ENCODE peak calls at places on chromosomes 6 and 20, in eight cellular contexts. One of them, this sample, is unnamed.

GRCh38 chr20:5484346-5484745 is 167.6 kb upstream of the PROKR2 start:
- DNase-seq in cardiac fibroblast: no peak
- DNase-seq in natural killer cell: no peak
- DNase-seq in CD4-positive, alpha-beta T cell: no peak
- DNase-seq in HTR-8/SVneo: no peak
- DNase-seq in stimulated activated CD8-positive, alpha-beta memory T cell treated with anti-CD3 and anti-CD28 coated beads, Interleukin-4, amount 100 ng/mL, for 4 hours: no peak
- DNase-seq in RWPE1: no peak
- DNase-seq in NCI-H1694: no peak
- DNase-seq in this sample: no peak

GRCh38 chr6:143872211-143872610 is 7.9 kb downstream of the ZC2HC1B start:
- DNase-seq in cardiac fibroblast: peak; percentile 4
- DNase-seq in natural killer cell: no peak
- DNase-seq in CD4-positive, alpha-beta T cell: no peak
- DNase-seq in HTR-8/SVneo: no peak
- DNase-seq in stimulated activated CD8-positive, alpha-beta memory T cell treated with anti-CD3 and anti-CD28 coated beads, Interleukin-4, amount 100 ng/mL, for 4 hours: no peak
- DNase-seq in RWPE1: no peak
- DNase-seq in NCI-H1694: no peak
- DNase-seq in this sample: no peak

GRCh38 chr20:62363920-62364851 is 2.9 kb downstream of the LAMA5 start:
- DNase-seq in cardiac fibroblast: peak; percentile 64
- DNase-seq in natural killer cell: no peak
- DNase-seq in CD4-positive, alpha-beta T cell: no peak
- DNase-seq in HTR-8/SVneo: no peak
- DNase-seq in stimulated activated CD8-positive, alpha-beta memory T cell treated with anti-CD3 and anti-CD28 coated beads, Interleukin-4, amount 100 ng/mL, for 4 hours: no peak
- DNase-seq in RWPE1: no peak
- DNase-seq in NCI-H1694: no peak
- DNase-seq in this sample: no peak

GRCh38 chr6:152265651-152266050 is 371.5 kb downstream of the SYNE1 start:
- DNase-seq in cardiac fibroblast: no peak
- DNase-seq in natural killer cell: no peak
- DNase-seq in CD4-positive, alpha-beta T cell: no peak
- DNase-seq in HTR-8/SVneo: no peak
- DNase-seq in stimulated activated CD8-positive, alpha-beta memory T cell treated with anti-CD3 and anti-CD28 coated beads, Interleukin-4, amount 100 ng/mL, for 4 hours: no peak
- DNase-seq in RWPE1: no peak
- DNase-seq in NCI-H1694: no peak
- DNase-seq in this sample: no peak

GRCh38 chr6:166934174-166934573 is 22.2 kb downstream of the RNASET2 start:
- DNase-seq in cardiac fibroblast: no peak
- DNase-seq in natural killer cell: no peak
- DNase-seq in CD4-positive, alpha-beta T cell: no peak
- DNase-seq in HTR-8/SVneo: no peak
- DNase-seq in stimulated activated CD8-positive, alpha-beta memory T cell treated with anti-CD3 and anti-CD28 coated beads, Interleukin-4, amount 100 ng/mL, for 4 hours: no peak
- DNase-seq in RWPE1: no peak
- DNase-seq in NCI-H1694: no peak
- DNase-seq in this sample: no peak

GRCh38 chr6:76230711-76231110 is 158.2 kb upstream of the IMPG1 start:
- DNase-seq in cardiac fibroblast: no peak
- DNase-seq in natural killer cell: no peak
- DNase-seq in CD4-positive, alpha-beta T cell: no peak
- DNase-seq in HTR-8/SVneo: no peak
- DNase-seq in stimulated activated CD8-positive, alpha-beta memory T cell treated with anti-CD3 and anti-CD28 coated beads, Interleukin-4, amount 100 ng/mL, for 4 hours: no peak
- DNase-seq in RWPE1: no peak
- DNase-seq in NCI-H1694: peak; percentile 53
- DNase-seq in this sample: no peak

GRCh38 chr6:47098570-47098993 is 56.5 kb upstream of the ADGRF1 start:
- DNase-seq in cardiac fibroblast: peak; percentile 97
- DNase-seq in natural killer cell: no peak
- DNase-seq in CD4-positive, alpha-beta T cell: no peak
- DNase-seq in HTR-8/SVneo: no peak
- DNase-seq in stimulated activated CD8-positive, alpha-beta memory T cell treated with anti-CD3 and anti-CD28 coated beads, Interleukin-4, amount 100 ng/mL, for 4 hours: no peak
- DNase-seq in RWPE1: peak; percentile 38
- DNase-seq in NCI-H1694: no peak
- DNase-seq in this sample: no peak

GRCh38 chr6:439681-440167 is 48.2 kb downstream of the IRF4 start:
- DNase-seq in cardiac fibroblast: no peak
- DNase-seq in natural killer cell: no peak
- DNase-seq in CD4-positive, alpha-beta T cell: no peak
- DNase-seq in HTR-8/SVneo: no peak
- DNase-seq in stimulated activated CD8-positive, alpha-beta memory T cell treated with anti-CD3 and anti-CD28 coated beads, Interleukin-4, amount 100 ng/mL, for 4 hours: no peak
- DNase-seq in RWPE1: no peak
- DNase-seq in NCI-H1694: no peak
- DNase-seq in this sample: no peak

GRCh38 chr20:23869520-23869919 is 10.0 kb downstream of the CST5 start:
- DNase-seq in cardiac fibroblast: no peak
- DNase-seq in natural killer cell: no peak
- DNase-seq in CD4-positive, alpha-beta T cell: no peak
- DNase-seq in HTR-8/SVneo: no peak
- DNase-seq in stimulated activated CD8-positive, alpha-beta memory T cell treated with anti-CD3 and anti-CD28 coated beads, Interleukin-4, amount 100 ng/mL, for 4 hours: no peak
- DNase-seq in RWPE1: no peak
- DNase-seq in NCI-H1694: no peak
- DNase-seq in this sample: no peak

GRCh38 chr6:157246771-157247484 is 76.4 kb downstream of the TMEM242 start:
- DNase-seq in cardiac fibroblast: no peak
- DNase-seq in natural killer cell: no peak
- DNase-seq in CD4-positive, alpha-beta T cell: no peak
- DNase-seq in HTR-8/SVneo: no peak
- DNase-seq in stimulated activated CD8-positive, alpha-beta memory T cell treated with anti-CD3 and anti-CD28 coated beads, Interleukin-4, amount 100 ng/mL, for 4 hours: no peak
- DNase-seq in RWPE1: no peak
- DNase-seq in NCI-H1694: no peak
- DNase-seq in this sample: no peak

GRCh38 chr6:127464881-127465459 is 5.8 kb upstream of the KIAA0408 start:
- DNase-seq in cardiac fibroblast: peak; percentile 84
- DNase-seq in natural killer cell: no peak
- DNase-seq in CD4-positive, alpha-beta T cell: peak; percentile 29
- DNase-seq in HTR-8/SVneo: peak; percentile 63
- DNase-seq in stimulated activated CD8-positive, alpha-beta memory T cell treated with anti-CD3 and anti-CD28 coated beads, Interleukin-4, amount 100 ng/mL, for 4 hours: no peak
- DNase-seq in RWPE1: peak; percentile 50
- DNase-seq in NCI-H1694: peak; percentile 17
- DNase-seq in this sample: peak; percentile 31

GRCh38 chr20:36181934-36182603 is 27.5 kb downstream of the EPB41L1 start:
- DNase-seq in cardiac fibroblast: peak; percentile 68
- DNase-seq in natural killer cell: no peak
- DNase-seq in CD4-positive, alpha-beta T cell: no peak
- DNase-seq in HTR-8/SVneo: peak; percentile 15
- DNase-seq in stimulated activated CD8-positive, alpha-beta memory T cell treated with anti-CD3 and anti-CD28 coated beads, Interleukin-4, amount 100 ng/mL, for 4 hours: no peak
- DNase-seq in RWPE1: no peak
- DNase-seq in NCI-H1694: no peak
- DNase-seq in this sample: no peak

GRCh38 chr6:31351734-31352496 is 5.1 kb downstream of the HLA-B start:
- DNase-seq in cardiac fibroblast: no peak
- DNase-seq in natural killer cell: no peak
- DNase-seq in CD4-positive, alpha-beta T cell: no peak
- DNase-seq in HTR-8/SVneo: no peak
- DNase-seq in stimulated activated CD8-positive, alpha-beta memory T cell treated with anti-CD3 and anti-CD28 coated beads, Interleukin-4, amount 100 ng/mL, for 4 hours: no peak
- DNase-seq in RWPE1: no peak
- DNase-seq in NCI-H1694: no peak
- DNase-seq in this sample: no peak

GRCh38 chr6:110816677-110817076 is 1.4 kb upstream of the CDK19 start:
- DNase-seq in cardiac fibroblast: no peak
- DNase-seq in natural killer cell: peak; percentile 23
- DNase-seq in CD4-positive, alpha-beta T cell: no peak
- DNase-seq in HTR-8/SVneo: no peak
- DNase-seq in stimulated activated CD8-positive, alpha-beta memory T cell treated with anti-CD3 and anti-CD28 coated beads, Interleukin-4, amount 100 ng/mL, for 4 hours: no peak
- DNase-seq in RWPE1: no peak
- DNase-seq in NCI-H1694: no peak
- DNase-seq in this sample: no peak

GRCh38 chr20:22322513-22322912 is 261.9 kb downstream of the FOXA2 start:
- DNase-seq in cardiac fibroblast: no peak
- DNase-seq in natural killer cell: no peak
- DNase-seq in CD4-positive, alpha-beta T cell: no peak
- DNase-seq in HTR-8/SVneo: no peak
- DNase-seq in stimulated activated CD8-positive, alpha-beta memory T cell treated with anti-CD3 and anti-CD28 coated beads, Interleukin-4, amount 100 ng/mL, for 4 hours: no peak
- DNase-seq in RWPE1: no peak
- DNase-seq in NCI-H1694: no peak
- DNase-seq in this sample: no peak

GRCh38 chr20:5658897-5659296 is 91.3 kb upstream of the SHLD1 start:
- DNase-seq in cardiac fibroblast: peak; percentile 97
- DNase-seq in natural killer cell: no peak
- DNase-seq in CD4-positive, alpha-beta T cell: peak; percentile 41
- DNase-seq in HTR-8/SVneo: no peak
- DNase-seq in stimulated activated CD8-positive, alpha-beta memory T cell treated with anti-CD3 and anti-CD28 coated beads, Interleukin-4, amount 100 ng/mL, for 4 hours: peak; percentile 10
- DNase-seq in RWPE1: peak; percentile 70
- DNase-seq in NCI-H1694: peak; percentile 67
- DNase-seq in this sample: peak; percentile 12

GRCh38 chr6:16746812-16747211 is 14.4 kb downstream of the ATXN1 start:
- DNase-seq in cardiac fibroblast: no peak
- DNase-seq in natural killer cell: no peak
- DNase-seq in CD4-positive, alpha-beta T cell: no peak
- DNase-seq in HTR-8/SVneo: no peak
- DNase-seq in stimulated activated CD8-positive, alpha-beta memory T cell treated with anti-CD3 and anti-CD28 coated beads, Interleukin-4, amount 100 ng/mL, for 4 hours: no peak
- DNase-seq in RWPE1: no peak
- DNase-seq in NCI-H1694: no peak
- DNase-seq in this sample: no peak

GRCh38 chr6:105041880-105042279 is 85.0 kb downstream of the LIN28B start:
- DNase-seq in cardiac fibroblast: no peak
- DNase-seq in natural killer cell: no peak
- DNase-seq in CD4-positive, alpha-beta T cell: no peak
- DNase-seq in HTR-8/SVneo: no peak
- DNase-seq in stimulated activated CD8-positive, alpha-beta memory T cell treated with anti-CD3 and anti-CD28 coated beads, Interleukin-4, amount 100 ng/mL, for 4 hours: no peak
- DNase-seq in RWPE1: no peak
- DNase-seq in NCI-H1694: no peak
- DNase-seq in this sample: no peak

GRCh38 chr6:56525976-56526375 is 116.7 kb downstream of the DST start:
- DNase-seq in cardiac fibroblast: no peak
- DNase-seq in natural killer cell: no peak
- DNase-seq in CD4-positive, alpha-beta T cell: no peak
- DNase-seq in HTR-8/SVneo: no peak
- DNase-seq in stimulated activated CD8-positive, alpha-beta memory T cell treated with anti-CD3 and anti-CD28 coated beads, Interleukin-4, amount 100 ng/mL, for 4 hours: no peak
- DNase-seq in RWPE1: no peak
- DNase-seq in NCI-H1694: no peak
- DNase-seq in this sample: no peak

GRCh38 chr6:152173957-152174356 is 366.5 kb downstream of the ESR1 start:
- DNase-seq in cardiac fibroblast: no peak
- DNase-seq in natural killer cell: no peak
- DNase-seq in CD4-positive, alpha-beta T cell: no peak
- DNase-seq in HTR-8/SVneo: no peak
- DNase-seq in stimulated activated CD8-positive, alpha-beta memory T cell treated with anti-CD3 and anti-CD28 coated beads, Interleukin-4, amount 100 ng/mL, for 4 hours: no peak
- DNase-seq in RWPE1: peak; percentile 28
- DNase-seq in NCI-H1694: no peak
- DNase-seq in this sample: no peak

GRCh38 chr6:80733645-80734044 is 627.2 kb downstream of the BCKDHB start:
- DNase-seq in cardiac fibroblast: no peak
- DNase-seq in natural killer cell: no peak
- DNase-seq in CD4-positive, alpha-beta T cell: no peak
- DNase-seq in HTR-8/SVneo: no peak
- DNase-seq in stimulated activated CD8-positive, alpha-beta memory T cell treated with anti-CD3 and anti-CD28 coated beads, Interleukin-4, amount 100 ng/mL, for 4 hours: no peak
- DNase-seq in RWPE1: no peak
- DNase-seq in NCI-H1694: no peak
- DNase-seq in this sample: no peak

GRCh38 chr20:4848041-4848440 is 126.3 kb downstream of the PRND start:
- DNase-seq in cardiac fibroblast: no peak
- DNase-seq in natural killer cell: no peak
- DNase-seq in CD4-positive, alpha-beta T cell: no peak
- DNase-seq in HTR-8/SVneo: no peak
- DNase-seq in stimulated activated CD8-positive, alpha-beta memory T cell treated with anti-CD3 and anti-CD28 coated beads, Interleukin-4, amount 100 ng/mL, for 4 hours: no peak
- DNase-seq in RWPE1: no peak
- DNase-seq in NCI-H1694: no peak
- DNase-seq in this sample: no peak

GRCh38 chr6:154842828-154843227 is 109.6 kb downstream of the SCAF8 start:
- DNase-seq in cardiac fibroblast: no peak
- DNase-seq in natural killer cell: no peak
- DNase-seq in CD4-positive, alpha-beta T cell: no peak
- DNase-seq in HTR-8/SVneo: no peak
- DNase-seq in stimulated activated CD8-positive, alpha-beta memory T cell treated with anti-CD3 and anti-CD28 coated beads, Interleukin-4, amount 100 ng/mL, for 4 hours: no peak
- DNase-seq in RWPE1: no peak
- DNase-seq in NCI-H1694: peak; percentile 82
- DNase-seq in this sample: no peak

GRCh38 chr6:157370755-157371154 is 10.2 kb upstream of the ZDHHC14 start:
- DNase-seq in cardiac fibroblast: no peak
- DNase-seq in natural killer cell: no peak
- DNase-seq in CD4-positive, alpha-beta T cell: no peak
- DNase-seq in HTR-8/SVneo: no peak
- DNase-seq in stimulated activated CD8-positive, alpha-beta memory T cell treated with anti-CD3 and anti-CD28 coated beads, Interleukin-4, amount 100 ng/mL, for 4 hours: no peak
- DNase-seq in RWPE1: no peak
- DNase-seq in NCI-H1694: no peak
- DNase-seq in this sample: no peak

GRCh38 chr6:39930540-39930939 is 3.7 kb downstream of the MOCS1 start:
- DNase-seq in cardiac fibroblast: no peak
- DNase-seq in natural killer cell: no peak
- DNase-seq in CD4-positive, alpha-beta T cell: no peak
- DNase-seq in HTR-8/SVneo: no peak
- DNase-seq in stimulated activated CD8-positive, alpha-beta memory T cell treated with anti-CD3 and anti-CD28 coated beads, Interleukin-4, amount 100 ng/mL, for 4 hours: no peak
- DNase-seq in RWPE1: no peak
- DNase-seq in NCI-H1694: no peak
- DNase-seq in this sample: no peak

GRCh38 chr6:2755456-2755855 is 4.7 kb upstream of the MYLK4 start:
- DNase-seq in cardiac fibroblast: no peak
- DNase-seq in natural killer cell: no peak
- DNase-seq in CD4-positive, alpha-beta T cell: no peak
- DNase-seq in HTR-8/SVneo: no peak
- DNase-seq in stimulated activated CD8-positive, alpha-beta memory T cell treated with anti-CD3 and anti-CD28 coated beads, Interleukin-4, amount 100 ng/mL, for 4 hours: no peak
- DNase-seq in RWPE1: no peak
- DNase-seq in NCI-H1694: no peak
- DNase-seq in this sample: no peak

GRCh38 chr20:47544240-47544639 is 42.6 kb downstream of the NCOA3 start:
- DNase-seq in cardiac fibroblast: peak; percentile 35
- DNase-seq in natural killer cell: no peak
- DNase-seq in CD4-positive, alpha-beta T cell: no peak
- DNase-seq in HTR-8/SVneo: no peak
- DNase-seq in stimulated activated CD8-positive, alpha-beta memory T cell treated with anti-CD3 and anti-CD28 coated beads, Interleukin-4, amount 100 ng/mL, for 4 hours: peak; percentile 19
- DNase-seq in RWPE1: no peak
- DNase-seq in NCI-H1694: no peak
- DNase-seq in this sample: no peak

GRCh38 chr6:46491201-46491788 is at the start of gene RCAN2:
- DNase-seq in cardiac fibroblast: peak; percentile 7
- DNase-seq in natural killer cell: peak; percentile 21
- DNase-seq in CD4-positive, alpha-beta T cell: peak; percentile 2
- DNase-seq in HTR-8/SVneo: peak; percentile 48
- DNase-seq in stimulated activated CD8-positive, alpha-beta memory T cell treated with anti-CD3 and anti-CD28 coated beads, Interleukin-4, amount 100 ng/mL, for 4 hours: no peak
- DNase-seq in RWPE1: peak; percentile 36
- DNase-seq in NCI-H1694: no peak
- DNase-seq in this sample: no peak